ENCODE peak calls at places on chromosomes 7 and 10, in five cellular contexts. Y is kidney tubule cell, N is ELR, G is fibroblast of mammary gland, J is anterior cingulate cortex. W is an unnamed sample.

GRCh38 chr7:105887569-105888199 is 11.3 kb upstream of the ATXN7L1 start:
- DNase-seq in N (no peak), Y (no peak), G (no peak), J (no peak), W (no peak)

GRCh38 chr10:100886099-100886498 is 26.7 kb upstream of the SLF2 start:
- DNase-seq in J (no peak), Y (no peak), N (no peak), G (no peak), W (no peak)

GRCh38 chr10:78263521-78263988 is 229.9 kb downstream of the RPS24 start:
- DNase-seq in N (peak; percentile 98), G (peak; percentile 99), Y (peak; percentile 98), J (peak; percentile 81), W (peak; percentile 92)

GRCh38 chr7:4123823-4124222 is 558.3 kb upstream of the FOXK1 start:
- DNase-seq in Y (peak; percentile 89), N (peak; percentile 25), G (no peak), J (no peak), W (peak; percentile 6)

GRCh38 chr7:129786179-129786514 is 166.6 kb downstream of the UBE2H start:
- DNase-seq in G (no peak), N (no peak), Y (no peak), J (no peak), W (no peak)

GRCh38 chr7:73606801-73607691 is 17.3 kb downstream of the MLXIPL start:
- DNase-seq in Y (peak; percentile 43), G (peak; percentile 21), N (peak; percentile 65), J (peak; percentile 52), W (peak; percentile 10)

GRCh38 chr10:71657604-71658348 is 61.8 kb downstream of the C10orf105 start:
- DNase-seq in J (no peak), G (no peak), N (no peak), Y (no peak), W (no peak)

GRCh38 chr7:877312-878232 is 1.2 kb downstream of the GET4 start:
- DNase-seq in J (no peak), Y (peak; percentile 75), N (peak; percentile 27), G (no peak), W (no peak)

GRCh38 chr10:124032982-124033886 is 60.2 kb downstream of the CHST15 start:
- DNase-seq in Y (peak; percentile 9), G (peak; percentile 83), J (no peak), N (peak; percentile 52), W (peak; percentile 42)

GRCh38 chr10:119209050-119209735 is 1.8 kb downstream of the GRK5 start:
- DNase-seq in G (peak; percentile 55), N (peak; percentile 77), Y (peak; percentile 40), J (peak; percentile 68), W (peak; percentile 80)

GRCh38 chr7:83267141-83267631 is 104.5 kb upstream of the PCLO start:
- DNase-seq in G (no peak), Y (peak; percentile 58), J (no peak), N (peak; percentile 46), W (no peak)

GRCh38 chr7:120867932-120868331 is 10.0 kb upstream of the TSPAN12 start:
- DNase-seq in N (peak; percentile 68), J (no peak), Y (peak; percentile 60), G (no peak), W (no peak)

GRCh38 chr10:114779803-114780609 is 41.6 kb upstream of the FHIP2A start:
- DNase-seq in Y (peak; percentile 78), J (no peak), N (peak; percentile 89), G (peak; percentile 85), W (peak; percentile 92)

GRCh38 chr7:128165927-128166420 is 75.1 kb upstream of the LEP start:
- DNase-seq in Y (no peak), J (no peak), G (no peak), N (no peak), W (no peak)

GRCh38 chr10:126867567-126868365 is 37.5 kb upstream of the DOCK1 start:
- DNase-seq in G (peak; percentile 97), N (peak; percentile 19), Y (peak; percentile 90), J (no peak), W (peak; percentile 79)

GRCh38 chr7:129986600-129986999 is 33.8 kb upstream of the UBE2H start:
- DNase-seq in J (no peak), N (no peak), Y (peak; percentile 81), G (no peak), W (no peak)

GRCh38 chr7:141072548-141073172 is 1.2 kb upstream of the TMEM178B start:
- DNase-seq in N (peak; percentile 62), G (peak; percentile 81), Y (peak; percentile 91), J (peak; percentile 86), W (peak; percentile 73)

GRCh38 chr10:78892383-78893191 is 176.2 kb upstream of the ZMIZ1 start:
- DNase-seq in N (no peak), J (no peak), G (peak; percentile 4), Y (peak; percentile 34), W (no peak)

GRCh38 chr7:125563557-125563956 is 633.9 kb upstream of the POT1 start:
- DNase-seq in G (no peak), J (no peak), N (no peak), Y (no peak), W (no peak)

GRCh38 chr10:126384269-126384873 is 3.9 kb downstream of the ADAM12 start:
- DNase-seq in Y (peak; percentile 94), G (peak; percentile 93), J (no peak), N (peak; percentile 93), W (peak; percentile 96)

GRCh38 chr10:129946868-129947267 is 17.2 kb downstream of the EBF3 start:
- DNase-seq in Y (no peak), J (no peak), N (no peak), G (no peak), W (no peak)

GRCh38 chr10:68871105-68871711 is 29.9 kb upstream of the DDX50 start:
- DNase-seq in Y (peak; percentile 58), N (peak; percentile 11), G (peak; percentile 58), J (no peak), W (peak; percentile 71)

GRCh38 chr7:110521357-110521756 is 569.6 kb upstream of the LRRN3 start:
- DNase-seq in N (no peak), Y (no peak), G (no peak), J (no peak), W (no peak)

GRCh38 chr10:48538611-48539010 is 66.3 kb downstream of the ARHGAP22 start:
- DNase-seq in Y (no peak), N (no peak), G (no peak), J (no peak), W (no peak)

GRCh38 chr7:144997516-144997915 is 161.7 kb upstream of the TPK1 start:
- DNase-seq in J (no peak), N (no peak), G (no peak), Y (no peak), W (no peak)

GRCh38 chr10:49446031-49446430 is 50.1 kb upstream of the DRGX start:
- DNase-seq in Y (no peak), N (peak; percentile 30), J (no peak), G (peak; percentile 53), W (peak; percentile 44)

GRCh38 chr10:46255696-46256355 is 31.0 kb upstream of the ANTXRL start:
- DNase-seq in N (peak; percentile 59), G (peak; percentile 2), J (peak; percentile 49), Y (peak; percentile 60), W (peak; percentile 12)

GRCh38 chr7:79272066-79272669 is 181.3 kb downstream of the MAGI2 start:
- DNase-seq in N (peak; percentile 67), G (peak; percentile 67), J (no peak), Y (peak; percentile 52), W (peak; percentile 70)

GRCh38 chr7:121752706-121753105 is 120.3 kb upstream of the PTPRZ1 start:
- DNase-seq in Y (peak; percentile 27), N (peak; percentile 32), J (no peak), G (peak; percentile 18), W (peak; percentile 13)

GRCh38 chr10:16259726-16260125 is 177.1 kb upstream of the PTER start:
- DNase-seq in N (no peak), G (no peak), J (no peak), Y (no peak), W (no peak)

GRCh38 chr7:130338233-130338632 is 6.4 kb upstream of the CPA5 start:
- DNase-seq in J (no peak), Y (no peak), G (no peak), N (no peak), W (no peak)

GRCh38 chr10:97717627-97718026 is 4.1 kb downstream of the MARVELD1 start:
- DNase-seq in Y (no peak), J (no peak), G (no peak), N (no peak), W (no peak)

GRCh38 chr10:125868372-125868975 is 12.6 kb downstream of the DHX32 start:
- DNase-seq in G (peak; percentile 64), J (no peak), N (peak; percentile 70), Y (peak; percentile 59), W (peak; percentile 65)

GRCh38 chr10:91700788-91701444 is 68.0 kb upstream of the PPP1R3C start:
- DNase-seq in G (peak; percentile 86), N (peak; percentile 85), J (no peak), Y (peak; percentile 60), W (peak; percentile 81)

GRCh38 chr10:93032105-93032808 is 28.3 kb upstream of the CYP26C1 start:
- DNase-seq in N (no peak), G (no peak), Y (no peak), J (no peak), W (no peak)